ENCODE peak calls at places on chromosome 15, in four cellular contexts. G, P, M and O are unnamed samples. For H3K36me3, the result is how much of the 10 kb centered on the place peaks cover.

GRCh38 chr15:63156708-63157065 is 590 bp downstream of the RPS27L start:
- DNase-seq in G (no peak), P (peak), M (peak), O (peak)

GRCh38 chr15:54088837-54089236 is 110.6 kb downstream of the UNC13C start:
- DNase-seq in G (no peak), P (no peak), M (no peak), O (no peak)

GRCh38 chr15:65971741-65971995 is 102.4 kb downstream of the RAB11A start:
- DNase-seq in G (no peak), P (no peak), M (no peak), O (no peak)

GRCh38 chr15:55835866-55836265 is 92.9 kb upstream of the PRTG start:
- DNase-seq in G (no peak), P (no peak), M (no peak), O (no peak)

GRCh38 chr15:68781766-68782588 is 38.7 kb downstream of the ANP32A start:
- DNase-seq in G (no peak), P (no peak), M (no peak), O (no peak)

GRCh38 chr15:96117275-96117674 is 213.2 kb upstream of the NR2F2 start:
- DNase-seq in G (no peak), P (no peak), M (no peak), O (no peak)

GRCh38 chr15:25683911-25684310 is 179.2 kb downstream of the ATP10A start:
- DNase-seq in G (no peak), P (no peak), M (no peak), O (no peak)

GRCh38 chr15:63923993-63924950 is 90.5 kb upstream of the HERC1 start:
- DNase-seq in G (no peak), P (no peak), M (no peak), O (no peak)

GRCh38 chr15:38796589-38796988 is 232.0 kb upstream of the RASGRP1 start:
- DNase-seq in G (no peak), P (no peak), M (no peak), O (no peak)

GRCh38 chr15:28783466-28783865 is 65.0 kb downstream of the GOLGA6L7 start:
- DNase-seq in G (no peak), P (no peak), M (no peak), O (no peak)

GRCh38 chr15:42832577-42832976 is 88.0 kb downstream of the TTBK2 start:
- DNase-seq in G (no peak), P (no peak), M (no peak), O (no peak)

GRCh38 chr15:38252481-38253311 is at the start of gene SPRED1:
- DNase-seq in G (peak), P (peak), M (peak), O (peak)

DNA sequence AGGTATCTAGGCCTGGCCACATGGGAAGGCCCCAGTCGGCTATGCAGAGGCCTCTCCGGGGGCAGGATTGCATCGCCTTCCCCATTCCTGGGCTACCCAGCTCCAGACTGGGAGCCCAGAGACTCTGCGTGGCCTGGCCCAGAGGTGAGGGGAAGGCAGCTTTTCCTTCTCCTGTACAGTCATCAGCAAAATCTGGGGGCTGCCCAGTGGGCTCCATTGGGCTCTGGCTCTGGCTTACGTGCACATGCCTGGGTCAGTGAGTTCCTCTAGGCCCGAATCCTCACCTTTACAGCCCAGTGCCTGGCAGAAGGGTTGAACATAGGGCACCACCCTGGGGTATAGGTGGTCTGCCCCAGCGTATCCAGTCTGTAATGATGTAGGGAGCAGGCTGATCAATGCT is 3.9 kb upstream of the ANKRD63 start:
- DNase-seq in G (no peak), P (no peak), M (no peak), O (no peak)
- H3K27ac ChIP-seq in G (no peak), P (no peak), M (no peak), O (no peak)

DNA sequence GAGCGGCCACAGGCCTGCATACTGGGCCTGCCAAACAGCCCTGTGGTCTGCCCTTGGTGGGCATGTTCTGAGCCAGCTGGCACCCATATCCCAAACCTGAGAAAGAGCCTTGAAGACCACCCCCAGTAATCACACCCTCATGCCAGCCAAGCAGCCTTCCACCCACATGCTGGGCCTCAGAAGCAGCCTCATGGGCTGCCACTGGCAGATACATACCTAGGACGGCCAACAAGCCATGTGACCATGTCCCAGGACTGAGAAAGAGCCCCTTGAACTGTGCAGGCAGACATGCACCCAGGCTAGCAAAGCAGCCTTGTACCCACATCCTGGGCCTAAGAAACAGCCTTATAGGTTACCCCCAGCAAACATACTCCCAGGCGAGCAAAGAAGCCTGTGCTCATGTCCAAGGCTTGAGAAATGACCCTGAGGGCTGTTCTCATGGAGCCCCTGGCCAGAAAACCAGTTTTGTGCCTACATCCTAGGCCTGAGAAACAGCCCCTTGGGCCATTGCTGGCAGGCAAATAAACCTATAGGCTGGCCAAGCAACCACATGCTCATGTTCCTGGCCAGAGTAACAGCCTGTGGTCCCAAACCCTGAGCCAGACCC is 24.9 kb downstream of the TUBGCP5 start:
- DNase-seq in G (no peak), P (no peak), M (no peak), O (no peak)
- H3K36me3 ChIP-seq in G (under half), P (under half), M (half or more), O (under half)

DNA sequence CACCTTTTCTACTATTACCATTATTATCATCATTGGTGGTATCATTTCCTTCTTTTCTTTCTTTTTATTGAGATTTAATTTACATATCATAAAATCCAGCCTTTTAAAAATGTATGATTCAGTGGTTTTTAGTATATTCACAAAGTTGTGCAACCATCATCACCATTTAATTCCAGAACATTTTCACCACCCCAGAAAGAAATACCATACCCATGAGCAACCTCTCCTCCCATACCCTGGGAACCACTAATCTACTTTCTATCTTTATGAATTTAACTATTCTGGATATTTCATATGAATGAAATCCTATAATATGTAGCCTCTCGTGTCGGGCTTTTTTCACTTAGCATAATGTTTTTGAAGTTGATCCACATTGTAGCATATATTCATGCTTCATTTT is 29.1 kb downstream of the AAGAB start:
- DNase-seq in G (no peak), P (no peak), M (no peak), O (no peak)
- H3K27ac ChIP-seq in G (no peak), P (peak), M (no peak), O (no peak)

GRCh38 chr15:90998737-90999136 is 4.4 kb upstream of the PRC1 start:
- DNase-seq in G (no peak), P (no peak), M (no peak), O (no peak)
- H3K36me3 ChIP-seq in G (under half), P (under half), M (half or more), O (under half)

GRCh38 chr15:100881573-100882336 is 2.1 kb downstream of the ALDH1A3 start:
- DNase-seq in G (no peak), P (no peak), M (no peak), O (no peak)

GRCh38 chr15:100880897-100881242 is 1.2 kb downstream of the ALDH1A3 start:
- DNase-seq in G (no peak), P (no peak), M (no peak), O (no peak)

GRCh38 chr15:100879046-100879445 is 585 bp upstream of the ALDH1A3 start:
- DNase-seq in G (no peak), P (no peak), M (no peak), O (no peak)

GRCh38 chr15:100879461-100880138 is at the start of gene ALDH1A3:
- DNase-seq in G (no peak), P (peak), M (no peak), O (no peak)

GRCh38 chr15:100880139-100880896 is 687 bp downstream of the ALDH1A3 start:
- DNase-seq in G (no peak), P (no peak), M (no peak), O (no peak)
- H3K27ac ChIP-seq in G (no peak), P (peak), M (no peak), O (no peak)

GRCh38 chr15:60486742-60487141 is 7.8 kb upstream of the ICE2 start:
- DNase-seq in G (no peak), P (no peak), M (no peak), O (no peak)

GRCh38 chr15:60480149-60480548 is 1.2 kb upstream of the ICE2 start:
- DNase-seq in G (no peak), P (no peak), M (no peak), O (no peak)

GRCh38 chr15:60480888-60481287 is 1.9 kb upstream of the ICE2 start:
- DNase-seq in G (no peak), P (peak), M (no peak), O (peak)

GRCh38 chr15:60483042-60483441 is 4.1 kb upstream of the ICE2 start:
- DNase-seq in G (no peak), P (no peak), M (no peak), O (no peak)

DNA sequence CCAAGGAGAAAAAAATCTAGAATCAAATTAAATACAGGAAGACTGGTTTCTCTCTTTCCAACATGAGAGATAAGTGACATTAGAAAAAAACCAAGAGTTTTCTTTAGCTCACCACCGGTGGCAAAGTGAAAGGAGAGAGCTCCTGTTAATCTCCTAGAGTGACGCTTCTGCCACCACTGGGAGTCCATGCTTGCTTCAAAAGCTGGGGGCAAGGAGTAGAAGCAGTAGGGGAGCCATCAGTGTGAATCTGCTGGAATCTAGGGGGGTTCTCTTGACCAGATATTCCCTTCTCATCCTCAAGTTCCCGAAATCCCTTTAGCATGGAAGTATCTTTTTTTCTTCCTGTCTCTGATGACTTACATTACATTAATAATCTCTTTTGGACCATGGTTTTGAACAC is 6.4 kb upstream of the ICE2 start:
- DNase-seq in G (no peak), P (no peak), M (no peak), O (no peak)
- H3K36me3 ChIP-seq in G (under half), P (under half), M (under half), O (under half)

GRCh38 chr15:90957105-90957790 is 2.6 kb downstream of the RCCD1 start:
- DNase-seq in G (no peak), P (no peak), M (no peak), O (peak)

GRCh38 chr15:90956551-90957104 is 1.9 kb downstream of the RCCD1 start:
- DNase-seq in G (peak), P (peak), M (peak), O (peak)

GRCh38 chr15:90954712-90955671 is at the start of gene RCCD1:
- DNase-seq in G (peak), P (peak), M (peak), O (peak)

GRCh38 chr15:90953947-90954711 is 555 bp upstream of the RCCD1 start:
- DNase-seq in G (no peak), P (no peak), M (no peak), O (no peak)

DNA sequence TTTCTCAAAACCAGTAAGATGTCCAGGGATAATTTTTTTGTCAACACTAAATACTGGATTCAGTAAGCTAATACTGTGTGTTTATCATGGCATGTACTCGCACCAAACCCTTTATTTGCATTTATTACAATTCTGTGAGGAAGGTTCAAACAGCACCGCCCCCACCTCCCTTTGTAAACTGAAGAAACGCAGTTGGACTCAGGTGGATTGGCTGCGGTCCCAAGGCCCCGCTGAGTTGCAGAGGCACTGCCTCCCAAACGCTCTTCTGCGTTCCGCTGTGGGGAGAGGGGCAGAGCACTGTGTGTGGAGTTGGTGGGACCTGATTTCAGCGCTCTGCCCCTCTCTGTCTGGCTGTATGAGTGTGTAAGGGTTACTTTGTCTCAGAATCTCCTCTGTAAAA is 1.2 kb downstream of the RCCD1 start:
- DNase-seq in G (no peak), P (peak), M (peak), O (peak)
- H3K27ac ChIP-seq in G (peak), P (peak), M (peak), O (no peak)

GRCh38 chr15:40028193-40028592 is 10.8 kb downstream of the SRP14 start:
- DNase-seq in G (no peak), P (no peak), M (no peak), O (no peak)

GRCh38 chr15:40032125-40032839 is 6.7 kb downstream of the SRP14 start:
- DNase-seq in G (no peak), P (no peak), M (no peak), O (no peak)

GRCh38 chr15:40031300-40031699 is 7.7 kb downstream of the SRP14 start:
- DNase-seq in G (no peak), P (no peak), M (no peak), O (no peak)

GRCh38 chr15:40028853-40029252 is 10.1 kb downstream of the SRP14 start:
- DNase-seq in G (no peak), P (no peak), M (no peak), O (no peak)

DNA sequence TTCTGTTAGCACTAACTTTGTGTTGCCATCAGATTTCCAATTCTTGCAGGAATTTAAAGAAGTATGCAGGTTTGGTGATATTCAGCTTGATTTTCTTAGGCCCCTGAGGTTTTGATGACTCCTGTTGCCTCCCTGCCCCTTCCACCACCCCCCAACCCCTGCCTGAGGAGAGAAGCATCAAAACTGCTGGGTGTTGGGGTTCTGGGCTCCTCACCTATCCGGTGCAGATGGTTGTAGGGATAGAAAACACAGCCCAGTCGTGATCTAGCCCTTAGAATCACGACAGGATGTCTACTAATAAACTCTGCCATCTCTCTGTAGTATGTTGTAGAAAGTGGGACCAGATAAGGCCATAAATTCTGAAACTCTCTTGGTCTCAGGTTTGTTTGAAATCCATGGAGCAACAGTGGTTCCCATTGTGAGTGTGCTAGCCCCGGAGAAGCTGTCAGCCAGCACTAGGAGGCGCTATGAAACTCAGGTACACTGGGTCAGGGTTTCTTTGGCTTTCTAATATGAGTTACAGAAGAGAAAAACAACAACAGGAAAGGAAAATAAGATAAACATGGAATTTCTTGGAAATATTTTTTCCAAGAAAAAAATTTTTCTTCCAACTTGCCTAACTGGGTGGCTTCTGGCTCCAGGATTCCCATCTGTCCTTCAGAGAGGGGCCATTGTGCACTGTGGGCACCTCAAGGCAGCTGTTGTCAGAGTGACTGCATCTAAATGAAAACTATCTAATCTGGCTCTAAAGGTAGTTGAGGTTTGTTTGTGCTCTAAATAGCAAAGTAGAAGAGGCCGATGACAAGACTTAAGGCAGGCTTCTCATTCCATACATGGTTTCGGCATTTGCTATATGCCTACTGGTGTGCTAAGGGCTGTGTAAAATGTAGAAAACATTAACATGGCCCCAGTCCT is 8.7 kb downstream of the SRP14 start:
- DNase-seq in G (no peak), P (peak), M (no peak), O (peak)
- H3K36me3 ChIP-seq in G (under half), P (under half), M (under half), O (under half)

GRCh38 chr15:35692256-35692867 is 146.4 kb upstream of the DPH6 start:
- DNase-seq in G (no peak), P (no peak), M (no peak), O (no peak)

GRCh38 chr15:35690089-35690488 is 144.1 kb upstream of the DPH6 start:
- DNase-seq in G (no peak), P (no peak), M (no peak), O (no peak)

GRCh38 chr15:35690698-35691116 is 144.7 kb upstream of the DPH6 start:
- DNase-seq in G (no peak), P (no peak), M (no peak), O (no peak)

GRCh38 chr15:35689266-35689665 is 143.3 kb upstream of the DPH6 start:
- DNase-seq in G (no peak), P (no peak), M (no peak), O (no peak)

DNA sequence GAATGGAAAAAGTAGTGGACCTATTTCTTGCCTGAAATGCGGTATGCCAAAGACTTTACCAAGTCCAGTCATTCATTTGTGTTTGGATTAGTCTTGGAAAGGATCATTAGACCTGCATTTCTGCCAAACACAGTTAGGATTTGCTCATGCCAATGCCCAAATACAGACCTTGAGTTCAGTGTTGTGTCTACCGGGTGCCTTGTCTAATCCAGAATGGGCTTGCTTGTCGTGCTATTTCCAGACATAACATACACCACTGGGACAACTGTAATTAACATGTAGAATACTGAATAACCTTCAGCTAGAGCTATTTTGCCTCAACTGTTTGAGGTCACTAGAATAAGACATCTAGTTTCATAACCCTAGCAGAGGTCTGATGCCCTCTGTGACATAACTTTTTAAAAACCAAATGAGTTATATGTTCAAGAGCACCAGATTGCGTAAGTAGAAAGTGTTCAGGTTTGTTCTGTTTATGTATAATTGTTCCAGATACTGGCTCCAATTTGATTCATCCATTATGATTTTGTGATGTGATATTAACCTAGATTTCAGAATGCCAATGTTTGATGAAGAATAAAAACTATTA is 145.3 kb upstream of the DPH6 start:
- DNase-seq in G (no peak), P (no peak), M (no peak), O (no peak)
- H3K27ac ChIP-seq in G (no peak), P (peak), M (no peak), O (no peak)